ENCODE peak calls at places on chromosome 12, in ten cellular contexts. Y is suprapubic skin, L is transverse colon, B is K562, E is stomach, T is H1, C is SK-N-SH, I is upper lobe of left lung, K is GM12878, D is HepG2. O is an unnamed sample.

GRCh38 chr12:117863004-117863709 is 105.6 kb downstream of the KSR2 start:
- DNase-seq in Y (no peak), L (no peak), B (no peak), E (no peak), T (no peak), C (no peak), I (no peak), K (no peak), D (no peak), O (no peak)

GRCh38 chr12:105428793-105429192 is 98.3 kb downstream of the C12orf75 start:
- DNase-seq in Y (no peak), L (no peak), B (no peak), E (no peak), T (no peak), C (no peak), I (no peak), K (no peak), D (no peak), O (no peak)

GRCh38 chr12:30696486-30696885 is 817 bp upstream of the IPO8 start:
- DNase-seq in Y (no peak), L (no peak), B (no peak), E (no peak), T (no peak), C (peak; percentile 26), I (no peak), K (no peak), D (no peak), O (no peak)

GRCh38 chr12:67520611-67521010 is 127.9 kb upstream of the DYRK2 start:
- DNase-seq in Y (no peak), L (no peak), B (no peak), E (no peak), T (no peak), C (no peak), I (no peak), K (no peak), D (no peak), O (no peak)

GRCh38 chr12:68455676-68456345 is 123.6 kb upstream of the MDM1 start:
- DNase-seq in Y (no peak), L (no peak), B (no peak), E (no peak), T (no peak), C (no peak), I (peak; percentile 22), K (no peak), D (no peak), O (no peak)

GRCh38 chr12:98066251-98066650 is 449.1 kb upstream of the TMPO start:
- DNase-seq in Y (no peak), L (no peak), B (no peak), E (no peak), T (no peak), C (no peak), I (no peak), K (no peak), D (no peak), O (no peak)

GRCh38 chr12:131674373-131674772 is 36.5 kb upstream of the SFSWAP start:
- DNase-seq in Y (peak; percentile 53), L (no peak), B (no peak), E (no peak), T (no peak), C (no peak), I (no peak), K (no peak), D (no peak), O (no peak)

GRCh38 chr12:43957732-43958131 is 121.9 kb downstream of the TMEM117 start:
- DNase-seq in Y (no peak), L (no peak), B (peak; percentile 12), E (no peak), T (no peak), C (peak; percentile 52), I (no peak), K (peak; percentile 28), D (peak; percentile 49), O (no peak)

GRCh38 chr12:76719642-76720041 is 44.3 kb upstream of the ZDHHC17 start:
- DNase-seq in Y (no peak), L (no peak), B (no peak), E (no peak), T (no peak), C (no peak), I (no peak), K (no peak), D (no peak), O (no peak)

GRCh38 chr12:76714861-76715260 is 49.1 kb upstream of the ZDHHC17 start:
- DNase-seq in Y (no peak), L (no peak), B (no peak), E (no peak), T (no peak), C (no peak), I (no peak), K (no peak), D (no peak), O (no peak)

GRCh38 chr12:76720068-76720467 is 43.8 kb upstream of the ZDHHC17 start:
- DNase-seq in Y (no peak), L (no peak), B (no peak), E (no peak), T (no peak), C (no peak), I (no peak), K (no peak), D (no peak), O (no peak)

GRCh38 chr12:76714415-76714814 is 49.5 kb upstream of the ZDHHC17 start:
- DNase-seq in Y (no peak), L (no peak), B (no peak), E (no peak), T (no peak), C (no peak), I (no peak), K (no peak), D (no peak), O (no peak)

DNA sequence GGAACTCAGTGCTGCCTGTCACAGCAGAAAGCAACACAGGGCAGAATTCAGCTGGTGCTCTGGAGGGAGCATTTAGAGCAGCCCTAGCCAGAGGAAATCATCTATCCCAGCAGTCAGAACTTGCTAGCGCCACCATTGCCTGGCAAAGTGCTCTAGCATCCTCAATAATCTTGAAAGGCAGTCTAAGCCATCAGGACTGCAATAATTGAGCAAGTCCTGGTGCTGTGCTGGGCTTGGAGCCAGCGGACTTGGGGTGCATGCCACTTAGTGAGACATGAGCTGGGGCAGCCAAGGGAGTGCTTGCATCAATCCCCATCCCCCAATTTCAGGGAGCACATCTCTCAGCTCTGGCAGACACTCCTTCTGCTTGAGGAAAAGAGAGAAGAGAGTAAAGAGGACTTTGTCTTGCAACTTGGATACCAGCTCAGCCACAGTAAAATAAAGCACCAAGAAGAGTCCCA is 44.7 kb upstream of the ZDHHC17 start:
- DNase-seq in Y (no peak), L (no peak), B (no peak), E (no peak), T (no peak), C (no peak), I (no peak), K (no peak), D (no peak), O (no peak)
- TF ChIP-seq EP300 in Y (no peak), L (no peak), B (no peak), E (no peak), T (no peak), C (no peak), I (no peak), K (no peak), D (no peak), O (no peak)

GRCh38 chr12:52084491-52085231 is 5.2 kb downstream of the SMIM41 start:
- DNase-seq in Y (no peak), L (no peak), B (no peak), E (no peak), T (no peak), C (no peak), I (no peak), K (no peak), D (no peak), O (no peak)

GRCh38 chr12:52086366-52086765 is 6.9 kb downstream of the SMIM41 start:
- DNase-seq in Y (no peak), L (no peak), B (no peak), E (no peak), T (no peak), C (peak; percentile 7), I (no peak), K (no peak), D (no peak), O (no peak)

GRCh38 chr12:52083638-52083996 is 4.1 kb downstream of the SMIM41 start:
- DNase-seq in Y (no peak), L (no peak), B (no peak), E (no peak), T (no peak), C (no peak), I (no peak), K (no peak), D (no peak), O (no peak)

GRCh38 chr12:52086944-52087835 is 7.7 kb downstream of the SMIM41 start:
- DNase-seq in Y (no peak), L (no peak), B (no peak), E (no peak), T (no peak), C (peak; percentile 12), I (no peak), K (no peak), D (no peak), O (no peak)

GRCh38 chr12:52085682-52086180 is 6.2 kb downstream of the SMIM41 start:
- DNase-seq in Y (peak; percentile 74), L (no peak), B (no peak), E (no peak), T (no peak), C (peak; percentile 3), I (no peak), K (no peak), D (no peak), O (no peak)
- H3K27ac ChIP-seq in Y (no peak overlapping the region), L (no peak overlapping the region), B (no peak overlapping the region), E (no peak overlapping the region), T (no peak overlapping the region), C (no peak overlapping the region), I (no peak overlapping the region), K (no peak overlapping the region), D (no peak overlapping the region), O (no peak overlapping the region)

DNA sequence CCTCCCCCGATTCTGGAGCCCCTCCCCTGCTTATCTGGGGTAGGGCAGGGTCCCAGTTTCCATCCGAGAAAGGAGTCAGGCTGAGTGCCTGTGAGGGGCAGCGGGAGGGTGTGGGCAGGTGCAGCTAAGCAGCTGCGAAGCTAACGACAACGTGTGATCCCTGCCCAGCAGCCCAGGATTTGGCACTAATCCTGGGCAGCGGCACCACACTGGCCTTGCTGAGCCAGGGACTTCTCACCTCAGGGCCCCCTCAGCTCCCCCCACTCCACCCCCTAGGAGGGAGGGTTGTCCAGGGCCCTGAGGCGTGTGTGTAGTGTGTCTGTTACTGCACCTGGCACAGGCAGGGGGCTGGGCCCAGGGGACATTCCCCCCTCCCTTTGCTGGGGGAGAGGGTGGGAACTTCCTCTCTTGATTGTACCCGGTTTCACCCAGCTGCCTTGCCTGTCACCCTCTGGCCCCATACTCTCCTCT is 1.8 kb downstream of the SMIM41 start:
- DNase-seq in Y (no peak), L (no peak), B (no peak), E (no peak), T (no peak), C (peak; percentile 57), I (no peak), K (no peak), D (no peak), O (peak; percentile 70)
- TF ChIP-seq POLR2AphosphoS5 in Y (no peak), L (no peak), B (no peak), E (no peak), T (no peak), C (no peak), I (peak; percentile 36), K (no peak), D (no peak), O (no peak)

DNA sequence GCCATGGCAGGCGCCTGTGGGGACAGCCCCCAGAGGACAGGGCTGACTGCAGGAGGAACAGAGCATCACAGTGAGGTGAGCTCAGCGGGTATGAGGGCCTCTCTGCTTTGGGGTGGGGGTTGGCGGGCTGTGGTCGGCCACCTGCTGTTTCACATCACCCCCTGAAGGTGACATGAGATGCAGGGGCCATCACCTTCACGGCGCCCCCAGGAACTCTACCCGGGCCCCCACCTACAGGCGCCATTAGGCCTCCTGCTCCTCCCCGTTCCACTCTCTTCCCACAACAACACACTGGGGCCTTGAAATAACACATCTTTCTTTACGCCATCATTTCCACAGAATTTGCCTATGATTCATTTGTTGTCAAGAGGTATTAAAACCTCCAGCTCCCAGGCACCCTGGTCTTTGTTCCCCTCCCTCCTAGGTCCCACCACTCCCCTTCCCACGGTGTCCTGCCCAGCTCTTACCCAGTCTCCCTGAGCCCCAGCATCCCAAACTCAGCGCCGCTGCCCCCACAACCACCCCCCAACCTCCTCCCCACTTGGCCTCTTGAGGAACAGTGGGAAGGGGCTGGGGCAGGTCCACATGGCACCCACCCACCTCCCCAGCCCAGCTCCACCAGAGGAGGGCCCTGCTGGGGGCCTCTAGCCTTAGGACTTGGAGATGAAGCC is 12.7 kb upstream of the HDAC7 start:
- DNase-seq in Y (no peak), L (no peak), B (no peak), E (no peak), T (no peak), C (no peak), I (no peak), K (no peak), D (no peak), O (no peak)
- TF ChIP-seq EP300 in Y (no peak), L (no peak), B (no peak), E (no peak), T (no peak), C (no peak), I (no peak), K (peak; percentile 44), D (no peak), O (no peak)

O was measured in sigmoid colon.